ENCODE peak calls at places on chromosomes 5 and 9, in six cellular contexts. I is IMR-90, Y is gastrocnemius medialis, D is ovary, O is right lobe of liver, E is transverse colon. J is an unnamed sample.

GRCh38 chr5:167814828-167815227 is 476.6 kb upstream of the WWC1 start:
- DNase-seq in D (no peak), O (no peak), I (peak; percentile 88), Y (no peak), E (no peak), J (no peak)

GRCh38 chr5:56460681-56461191 is 227.6 kb upstream of the ANKRD55 start:
- DNase-seq in Y (no peak), O (no peak), I (no peak), E (no peak), D (no peak), J (no peak)

GRCh38 chr5:57033503-57033902 is 81.6 kb upstream of the MIER3 start:
- DNase-seq in E (no peak), O (no peak), I (no peak), Y (no peak), D (no peak), J (no peak)

GRCh38 chr5:79481574-79481973 is 32.4 kb downstream of the HOMER1 start:
- DNase-seq in D (no peak), E (no peak), Y (no peak), I (no peak), O (no peak), J (no peak)

GRCh38 chr9:71112866-71113265 is 8.6 kb downstream of the TRPM3 start:
- DNase-seq in O (no peak), Y (no peak), E (no peak), D (no peak), I (no peak), J (no peak)

GRCh38 chr5:132714456-132715307 is 22.7 kb downstream of the KIF3A start:
- DNase-seq in I (peak; percentile 15), O (no peak), Y (no peak), E (no peak), D (no peak), J (no peak)

GRCh38 chr9:8728910-8729309 is 929.3 kb upstream of the DMAC1 start:
- DNase-seq in E (no peak), Y (no peak), I (no peak), O (no peak), D (no peak), J (no peak)

GRCh38 chr5:148573374-148573773 is 81.0 kb downstream of the HTR4 start:
- DNase-seq in I (no peak), D (no peak), O (no peak), E (no peak), Y (no peak), J (no peak)

GRCh38 chr9:120935383-120935857 is 8.8 kb upstream of the TRAF1 start:
- DNase-seq in D (peak; percentile 98), Y (peak; percentile 91), O (peak; percentile 99), I (peak; percentile 91), E (peak; percentile 96), J (peak; percentile 58)

GRCh38 chr5:141420855-141421488 is at the start of gene PCDHGA11:
- DNase-seq in D (no peak), O (no peak), Y (peak; percentile 47), I (peak; percentile 63), E (no peak), J (peak; percentile 46)

GRCh38 chr9:70590264-70590646 is 175.8 kb upstream of the KLF9 start:
- DNase-seq in D (no peak), I (peak; percentile 70), Y (no peak), O (no peak), E (no peak), J (no peak)

GRCh38 chr5:170632985-170633234 is 129.1 kb downstream of the KCNIP1 start:
- DNase-seq in E (peak; percentile 45), D (peak; percentile 82), Y (no peak), O (peak; percentile 54), I (no peak), J (peak; percentile 62)

GRCh38 chr5:170357853-170358497 is 31.2 kb downstream of the KCNMB1 start:
- DNase-seq in Y (peak; percentile 62), E (peak; percentile 45), I (no peak), D (peak; percentile 50), O (peak; percentile 62), J (peak; percentile 45)

GRCh38 chr5:146059349-146060220 is 45.8 kb downstream of the PLAC8L1 start:
- DNase-seq in E (no peak), O (no peak), Y (no peak), I (no peak), D (no peak), J (no peak)

GRCh38 chr5:1467341-1468246 is 22.4 kb upstream of the SLC6A3 start:
- DNase-seq in D (peak; percentile 15), E (no peak), I (no peak), Y (no peak), O (no peak), J (peak; percentile 45)

GRCh38 chr9:78031271-78031825 is at the start of gene GNAQ:
- DNase-seq in I (peak; percentile 15), Y (no peak), E (peak; percentile 18), D (no peak), O (no peak), J (no peak)

GRCh38 chr5:135535820-135536801 is at the start of gene NEUROG1:
- DNase-seq in E (no peak), O (no peak), Y (no peak), D (no peak), I (no peak), J (no peak)

GRCh38 chr9:76818271-76818670 is 54.0 kb downstream of the PCA3 start:
- DNase-seq in D (peak; percentile 77), E (peak; percentile 69), Y (peak; percentile 42), I (peak; percentile 98), O (no peak), J (no peak)

GRCh38 chr5:130514984-130515690 is 610.9 kb downstream of the CHSY3 start:
- DNase-seq in I (peak; percentile 6), D (no peak), E (no peak), O (no peak), Y (no peak), J (no peak)

GRCh38 chr5:135881244-135881643 is 14.4 kb downstream of the IL9 start:
- DNase-seq in D (no peak), Y (no peak), O (no peak), I (no peak), E (no peak), J (no peak)

GRCh38 chr9:129166962-129167557 is 11.0 kb downstream of the IER5L start:
- DNase-seq in Y (peak; percentile 33), O (no peak), I (peak; percentile 80), D (peak; percentile 76), E (peak; percentile 92), J (peak; percentile 83)

GRCh38 chr9:4206718-4207117 is 93.2 kb downstream of the GLIS3 start:
- DNase-seq in O (peak; percentile 66), Y (no peak), D (peak; percentile 34), I (no peak), E (no peak), J (no peak)

GRCh38 chr9:70407081-70407503 is 7.4 kb downstream of the KLF9 start:
- DNase-seq in D (no peak), O (no peak), E (no peak), I (peak; percentile 99), Y (no peak), J (no peak)

GRCh38 chr5:95403996-95404395 is 12.8 kb downstream of the FAM81B start:
- DNase-seq in E (no peak), O (no peak), I (no peak), Y (no peak), D (no peak), J (no peak)

GRCh38 chr5:65479527-65479926 is 2.2 kb downstream of the ADAMTS6 start:
- DNase-seq in O (no peak), E (no peak), I (no peak), Y (no peak), D (no peak), J (no peak)

GRCh38 chr9:100437860-100438805 is 11.2 kb downstream of the MSANTD3 start:
- DNase-seq in O (peak; percentile 67), E (peak; percentile 76), I (peak; percentile 78), D (peak; percentile 44), Y (peak; percentile 66), J (peak; percentile 90)

GRCh38 chr5:60792438-60792837 is 51.6 kb downstream of the ELOVL7 start:
- DNase-seq in I (no peak), D (no peak), E (no peak), O (no peak), Y (no peak), J (no peak)

GRCh38 chr5:6712136-6712581 is 1.1 kb upstream of the TENT4A start:
- DNase-seq in E (peak; percentile 61), D (peak; percentile 66), I (peak; percentile 73), Y (peak; percentile 62), O (peak; percentile 61), J (peak; percentile 78)

GRCh38 chr9:116476002-116476401 is 211.1 kb upstream of the TRIM32 start:
- DNase-seq in Y (no peak), D (no peak), E (no peak), O (no peak), I (no peak), J (no peak)

GRCh38 chr5:168875839-168876238 is 296.7 kb upstream of the PANK3 start:
- DNase-seq in O (no peak), D (no peak), I (no peak), Y (no peak), E (no peak), J (no peak)

GRCh38 chr5:168877132-168877895 is 298.1 kb upstream of the PANK3 start:
- DNase-seq in O (peak; percentile 65), Y (no peak), D (no peak), I (no peak), E (no peak), J (no peak)

GRCh38 chr5:168872246-168872645 is 293.1 kb upstream of the PANK3 start:
- DNase-seq in E (no peak), D (no peak), O (no peak), Y (no peak), I (no peak), J (no peak)

GRCh38 chr5:168876419-168876818 is 297.3 kb upstream of the PANK3 start:
- DNase-seq in I (no peak), O (no peak), Y (no peak), E (no peak), D (no peak), J (no peak)

GRCh38 chr5:168874713-168875380 is 295.7 kb upstream of the PANK3 start:
- DNase-seq in I (peak; percentile 5), D (no peak), E (no peak), O (no peak), Y (no peak), J (no peak)
- TF ChIP-seq CTCF in I (peak; percentile 35), D (no peak), E (no peak), O (no peak), Y (no peak), J (no peak)

GRCh38 chr9:137163101-137163661 is 6.7 kb downstream of the LRRC26 start:
- DNase-seq in Y (no peak), I (no peak), E (no peak), D (no peak), O (no peak), J (no peak)
- TF ChIP-seq POLR2A in Y (no peak), I (no peak), E (no peak), D (no peak), O (no peak), J (no peak)

DNA sequence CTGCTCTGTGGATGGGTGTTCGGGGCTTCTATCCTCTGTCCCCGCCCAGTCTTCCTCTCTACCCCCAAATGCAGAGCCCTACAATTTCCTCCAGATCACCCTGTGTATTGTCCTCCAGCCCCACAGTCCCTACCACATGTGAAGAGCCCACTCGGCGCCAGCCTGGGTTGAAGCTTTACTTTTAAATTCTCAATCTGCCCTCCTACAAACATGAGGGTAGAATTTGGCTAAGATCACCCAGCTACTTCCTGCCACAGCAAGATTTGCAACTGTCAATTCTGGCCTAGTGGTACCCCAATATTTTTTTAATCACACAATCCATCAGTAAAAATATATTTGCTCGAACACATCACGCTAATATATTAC is 3.9 kb downstream of the AKNA start:
- DNase-seq in I (no peak), D (no peak), Y (no peak), E (no peak), O (no peak), J (no peak)
- H3K27ac ChIP-seq in I (peak overlapping the region; percentile 12), D (peak overlapping the region; percentile 53), Y (peak overlapping the region; percentile 75), E (peak overlapping the region; percentile 90), O (peak overlapping the region; percentile 21), J (peak overlapping the region; percentile 97)

GRCh38 chr5:4640793-4641192 is 499.3 kb upstream of the ADAMTS16 start:
- DNase-seq in I (no peak), Y (no peak), E (no peak), O (no peak), D (no peak), J (no peak)
- TF ChIP-seq CTCF in I (no peak), Y (no peak), E (no peak), O (no peak), D (no peak), J (no peak)

J was measured in Peyer's patch.